ENCODE peak calls at places on chromosomes 12 and 14, in seven cellular contexts. One of them, this sample, is unnamed.
A peak's percentile ranks its signal among the peaks of the same experiment; 100 is the strongest.

GRCh38 chr14:68790656-68791077 is 2.2 kb downstream of the ZFP36L1 start:
- DNase-seq in RPMI7951: no peak
- DNase-seq in hypothalamus: no peak
- DNase-seq in brain microvascular endothelial cell: no peak
- DNase-seq in fibroblast of the aortic adventitia: no peak
- DNase-seq in AG04450: no peak
- DNase-seq in endodermal cell: peak; percentile 52
- DNase-seq in this sample: no peak

GRCh38 chr12:53352331-53353258 is 16.4 kb upstream of the SP7 start:
- DNase-seq in RPMI7951: peak; percentile 81
- DNase-seq in hypothalamus: peak; percentile 67
- DNase-seq in brain microvascular endothelial cell: peak; percentile 79
- DNase-seq in fibroblast of the aortic adventitia: peak; percentile 92
- DNase-seq in AG04450: peak; percentile 68
- DNase-seq in endodermal cell: peak; percentile 97
- DNase-seq in this sample: no peak

GRCh38 chr12:68349921-68350606 is 17.9 kb upstream of the MDM1 start:
- DNase-seq in RPMI7951: no peak
- DNase-seq in hypothalamus: no peak
- DNase-seq in brain microvascular endothelial cell: no peak
- DNase-seq in fibroblast of the aortic adventitia: no peak
- DNase-seq in AG04450: no peak
- DNase-seq in endodermal cell: no peak
- DNase-seq in this sample: no peak

GRCh38 chr12:5171701-5172100 is 128.0 kb downstream of the KCNA5 start:
- DNase-seq in RPMI7951: peak; percentile 71
- DNase-seq in hypothalamus: no peak
- DNase-seq in brain microvascular endothelial cell: peak; percentile 21
- DNase-seq in fibroblast of the aortic adventitia: peak; percentile 50
- DNase-seq in AG04450: peak; percentile 47
- DNase-seq in endodermal cell: peak; percentile 86
- DNase-seq in this sample: no peak

GRCh38 chr14:100530270-100531072 is 56.7 kb downstream of the BEGAIN start:
- DNase-seq in RPMI7951: no peak
- DNase-seq in hypothalamus: no peak
- DNase-seq in brain microvascular endothelial cell: no peak
- DNase-seq in fibroblast of the aortic adventitia: no peak
- DNase-seq in AG04450: no peak
- DNase-seq in endodermal cell: no peak
- DNase-seq in this sample: no peak

GRCh38 chr12:46675736-46676135 is 150.1 kb downstream of the SLC38A4 start:
- DNase-seq in RPMI7951: peak; percentile 45
- DNase-seq in hypothalamus: no peak
- DNase-seq in brain microvascular endothelial cell: peak; percentile 26
- DNase-seq in fibroblast of the aortic adventitia: peak; percentile 76
- DNase-seq in AG04450: no peak
- DNase-seq in endodermal cell: peak; percentile 74
- DNase-seq in this sample: no peak

GRCh38 chr12:93022603-93023340 is 93.7 kb upstream of the EEA1 start:
- DNase-seq in RPMI7951: peak; percentile 86
- DNase-seq in hypothalamus: no peak
- DNase-seq in brain microvascular endothelial cell: peak; percentile 31
- DNase-seq in fibroblast of the aortic adventitia: peak; percentile 19
- DNase-seq in AG04450: no peak
- DNase-seq in endodermal cell: peak; percentile 70
- DNase-seq in this sample: peak; percentile 38

GRCh38 chr12:2170376-2170775 is 117.6 kb downstream of the CACNA1C start:
- DNase-seq in RPMI7951: peak; percentile 39
- DNase-seq in hypothalamus: no peak
- DNase-seq in brain microvascular endothelial cell: no peak
- DNase-seq in fibroblast of the aortic adventitia: peak; percentile 57
- DNase-seq in AG04450: no peak
- DNase-seq in endodermal cell: no peak
- DNase-seq in this sample: no peak

GRCh38 chr12:121128908-121129704 is 3.6 kb upstream of the P2RX7 start:
- DNase-seq in RPMI7951: peak; percentile 92
- DNase-seq in hypothalamus: peak; percentile 97
- DNase-seq in brain microvascular endothelial cell: peak; percentile 38
- DNase-seq in fibroblast of the aortic adventitia: peak; percentile 69
- DNase-seq in AG04450: no peak
- DNase-seq in endodermal cell: peak; percentile 83
- DNase-seq in this sample: no peak

GRCh38 chr12:68675098-68675842 is 11.5 kb upstream of the NUP107 start:
- DNase-seq in RPMI7951: no peak
- DNase-seq in hypothalamus: no peak
- DNase-seq in brain microvascular endothelial cell: no peak
- DNase-seq in fibroblast of the aortic adventitia: no peak
- DNase-seq in AG04450: no peak
- DNase-seq in endodermal cell: peak; percentile 54
- DNase-seq in this sample: no peak

GRCh38 chr12:57813971-57814771 is 4.4 kb downstream of the AVIL start:
- DNase-seq in RPMI7951: peak; percentile 41
- DNase-seq in hypothalamus: no peak
- DNase-seq in brain microvascular endothelial cell: no peak
- DNase-seq in fibroblast of the aortic adventitia: peak; percentile 70
- DNase-seq in AG04450: no peak
- DNase-seq in endodermal cell: peak; percentile 59
- DNase-seq in this sample: no peak

GRCh38 chr14:71932229-71932951 is at the start of gene RGS6:
- DNase-seq in RPMI7951: no peak
- DNase-seq in hypothalamus: no peak
- DNase-seq in brain microvascular endothelial cell: no peak
- DNase-seq in fibroblast of the aortic adventitia: no peak
- DNase-seq in AG04450: no peak
- DNase-seq in endodermal cell: peak; percentile 91
- DNase-seq in this sample: peak; percentile 7

GRCh38 chr12:92108651-92109050 is 37.0 kb downstream of the BTG1 start:
- DNase-seq in RPMI7951: no peak
- DNase-seq in hypothalamus: no peak
- DNase-seq in brain microvascular endothelial cell: peak; percentile 16
- DNase-seq in fibroblast of the aortic adventitia: peak; percentile 33
- DNase-seq in AG04450: peak; percentile 36
- DNase-seq in endodermal cell: peak; percentile 69
- DNase-seq in this sample: no peak

GRCh38 chr12:7059780-7060179 is 738 bp upstream of the C1S start:
- DNase-seq in RPMI7951: no peak
- DNase-seq in hypothalamus: no peak
- DNase-seq in brain microvascular endothelial cell: no peak
- DNase-seq in fibroblast of the aortic adventitia: no peak
- DNase-seq in AG04450: no peak
- DNase-seq in endodermal cell: no peak
- DNase-seq in this sample: no peak

GRCh38 chr14:68137704-68138619 is 318.4 kb downstream of the RAD51B start:
- DNase-seq in RPMI7951: peak; percentile 99
- DNase-seq in hypothalamus: peak; percentile 69
- DNase-seq in brain microvascular endothelial cell: peak; percentile 99
- DNase-seq in fibroblast of the aortic adventitia: peak; percentile 87
- DNase-seq in AG04450: peak; percentile 80
- DNase-seq in endodermal cell: peak; percentile 93
- DNase-seq in this sample: peak; percentile 96

GRCh38 chr14:87152701-87153100 is 840.3 kb downstream of the GALC start:
- DNase-seq in RPMI7951: no peak
- DNase-seq in hypothalamus: no peak
- DNase-seq in brain microvascular endothelial cell: no peak
- DNase-seq in fibroblast of the aortic adventitia: no peak
- DNase-seq in AG04450: no peak
- DNase-seq in endodermal cell: peak; percentile 65
- DNase-seq in this sample: no peak

GRCh38 chr14:20494935-20495766 is 10.2 kb upstream of the RNASE10 start:
- DNase-seq in RPMI7951: peak; percentile 54
- DNase-seq in hypothalamus: no peak
- DNase-seq in brain microvascular endothelial cell: no peak
- DNase-seq in fibroblast of the aortic adventitia: peak; percentile 70
- DNase-seq in AG04450: no peak
- DNase-seq in endodermal cell: no peak
- DNase-seq in this sample: no peak

GRCh38 chr14:36747411-36748184 is 85.9 kb downstream of the PAX9 start:
- DNase-seq in RPMI7951: no peak
- DNase-seq in hypothalamus: no peak
- DNase-seq in brain microvascular endothelial cell: no peak
- DNase-seq in fibroblast of the aortic adventitia: peak; percentile 5
- DNase-seq in AG04450: no peak
- DNase-seq in endodermal cell: peak; percentile 60
- DNase-seq in this sample: no peak

GRCh38 chr12:89084751-89085150 is 267.6 kb downstream of the DUSP6 start:
- DNase-seq in RPMI7951: peak; percentile 67
- DNase-seq in hypothalamus: no peak
- DNase-seq in brain microvascular endothelial cell: peak; percentile 53
- DNase-seq in fibroblast of the aortic adventitia: peak; percentile 40
- DNase-seq in AG04450: peak; percentile 48
- DNase-seq in endodermal cell: no peak
- DNase-seq in this sample: no peak

GRCh38 chr12:92779902-92780301 is 77.1 kb downstream of the PLEKHG7 start:
- DNase-seq in RPMI7951: no peak
- DNase-seq in hypothalamus: no peak
- DNase-seq in brain microvascular endothelial cell: no peak
- DNase-seq in fibroblast of the aortic adventitia: peak; percentile 41
- DNase-seq in AG04450: no peak
- DNase-seq in endodermal cell: no peak
- DNase-seq in this sample: no peak

GRCh38 chr14:65377576-65377975 is 35.0 kb upstream of the FUT8 start:
- DNase-seq in RPMI7951: no peak
- DNase-seq in hypothalamus: no peak
- DNase-seq in brain microvascular endothelial cell: no peak
- DNase-seq in fibroblast of the aortic adventitia: peak; percentile 73
- DNase-seq in AG04450: no peak
- DNase-seq in endodermal cell: no peak
- DNase-seq in this sample: no peak

GRCh38 chr12:112419269-112420133 is 754 bp downstream of the PTPN11 start:
- DNase-seq in RPMI7951: peak; percentile 67
- DNase-seq in hypothalamus: no peak
- DNase-seq in brain microvascular endothelial cell: peak; percentile 72
- DNase-seq in fibroblast of the aortic adventitia: peak; percentile 85
- DNase-seq in AG04450: peak; percentile 50
- DNase-seq in endodermal cell: peak; percentile 92
- DNase-seq in this sample: no peak

GRCh38 chr14:90093942-90094595 is 32.3 kb downstream of the KCNK13 start:
- DNase-seq in RPMI7951: peak; percentile 69
- DNase-seq in hypothalamus: no peak
- DNase-seq in brain microvascular endothelial cell: peak; percentile 4
- DNase-seq in fibroblast of the aortic adventitia: peak; percentile 48
- DNase-seq in AG04450: no peak
- DNase-seq in endodermal cell: no peak
- DNase-seq in this sample: peak; percentile 17

GRCh38 chr12:40145896-40146295 is 40.0 kb upstream of the SLC2A13 start:
- DNase-seq in RPMI7951: no peak
- DNase-seq in hypothalamus: no peak
- DNase-seq in brain microvascular endothelial cell: no peak
- DNase-seq in fibroblast of the aortic adventitia: no peak
- DNase-seq in AG04450: no peak
- DNase-seq in endodermal cell: no peak
- DNase-seq in this sample: no peak

GRCh38 chr14:45201908-45202307 is 51.1 kb downstream of the MIS18BP1 start:
- DNase-seq in RPMI7951: peak; percentile 7
- DNase-seq in hypothalamus: no peak
- DNase-seq in brain microvascular endothelial cell: peak; percentile 3
- DNase-seq in fibroblast of the aortic adventitia: no peak
- DNase-seq in AG04450: no peak
- DNase-seq in endodermal cell: peak; percentile 63
- DNase-seq in this sample: no peak

GRCh38 chr12:106299193-106299794 is 3.2 kb upstream of the TCP11L2 start:
- DNase-seq in RPMI7951: no peak
- DNase-seq in hypothalamus: peak; percentile 8
- DNase-seq in brain microvascular endothelial cell: no peak
- DNase-seq in fibroblast of the aortic adventitia: peak; percentile 81
- DNase-seq in AG04450: no peak
- DNase-seq in endodermal cell: peak; percentile 39
- DNase-seq in this sample: no peak

GRCh38 chr12:69511469-69511868 is 41.3 kb downstream of the FRS2 start:
- DNase-seq in RPMI7951: no peak
- DNase-seq in hypothalamus: no peak
- DNase-seq in brain microvascular endothelial cell: no peak
- DNase-seq in fibroblast of the aortic adventitia: no peak
- DNase-seq in AG04450: no peak
- DNase-seq in endodermal cell: no peak
- DNase-seq in this sample: no peak

GRCh38 chr12:101001669-101002068 is 207.1 kb downstream of the ANO4 start:
- DNase-seq in RPMI7951: no peak
- DNase-seq in hypothalamus: no peak
- DNase-seq in brain microvascular endothelial cell: no peak
- DNase-seq in fibroblast of the aortic adventitia: no peak
- DNase-seq in AG04450: no peak
- DNase-seq in endodermal cell: no peak
- DNase-seq in this sample: no peak

GRCh38 chr14:81366259-81366658 is 33.9 kb downstream of the STON2 start:
- DNase-seq in RPMI7951: peak; percentile 11
- DNase-seq in hypothalamus: peak; percentile 33
- DNase-seq in brain microvascular endothelial cell: no peak
- DNase-seq in fibroblast of the aortic adventitia: no peak
- DNase-seq in AG04450: no peak
- DNase-seq in endodermal cell: peak; percentile 60
- DNase-seq in this sample: peak; percentile 61

GRCh38 chr12:75889214-75889613 is 142.4 kb downstream of the PHLDA1 start:
- DNase-seq in RPMI7951: peak; percentile 78
- DNase-seq in hypothalamus: peak; percentile 29
- DNase-seq in brain microvascular endothelial cell: no peak
- DNase-seq in fibroblast of the aortic adventitia: no peak
- DNase-seq in AG04450: no peak
- DNase-seq in endodermal cell: peak; percentile 77
- DNase-seq in this sample: no peak

GRCh38 chr12:87853448-87854003 is 175.7 kb downstream of the C12orf50 start:
- DNase-seq in RPMI7951: no peak
- DNase-seq in hypothalamus: no peak
- DNase-seq in brain microvascular endothelial cell: no peak
- DNase-seq in fibroblast of the aortic adventitia: no peak
- DNase-seq in AG04450: no peak
- DNase-seq in endodermal cell: peak; percentile 52
- DNase-seq in this sample: no peak